ENCODE peak calls at places on chromosomes 3 and 15, in four cellular contexts. One of them, this sample, is unnamed.

GRCh38 chr3:35946121-35946856 is 307.0 kb downstream of the ARPP21 start:
- DNase-seq in H1: no peak
- DNase-seq in HepG2: peak
- DNase-seq in K562: no peak
- DNase-seq in this sample: no peak

GRCh38 chr3:180870008-180870733 is 42.3 kb upstream of the FXR1 start:
- DNase-seq in H1: peak
- DNase-seq in HepG2: no peak
- DNase-seq in K562: peak
- DNase-seq in this sample: no peak

GRCh38 chr15:71781179-71781964 is 29.0 kb upstream of the NR2E3 start:
- DNase-seq in H1: no peak
- DNase-seq in HepG2: no peak
- DNase-seq in K562: no peak
- DNase-seq in this sample: no peak

GRCh38 chr15:38217788-38218609 is 34.6 kb upstream of the SPRED1 start:
- DNase-seq in H1: no peak
- DNase-seq in HepG2: no peak
- DNase-seq in K562: no peak
- DNase-seq in this sample: no peak

GRCh38 chr15:70066422-70066821 is 31.3 kb downstream of the TLE3 start:
- DNase-seq in H1: no peak
- DNase-seq in HepG2: no peak
- DNase-seq in K562: no peak
- DNase-seq in this sample: no peak

GRCh38 chr15:92035961-92036360 is 182.5 kb downstream of the SLCO3A1 start:
- DNase-seq in H1: no peak
- DNase-seq in HepG2: no peak
- DNase-seq in K562: no peak
- DNase-seq in this sample: no peak

GRCh38 chr3:123317716-123318115 is 116.0 kb downstream of the SEC22A start:
- DNase-seq in H1: no peak
- DNase-seq in HepG2: no peak
- DNase-seq in K562: no peak
- DNase-seq in this sample: no peak

GRCh38 chr3:59245300-59245878 is 195.6 kb upstream of the CFAP20DC start:
- DNase-seq in H1: no peak
- DNase-seq in HepG2: no peak
- DNase-seq in K562: no peak
- DNase-seq in this sample: no peak

GRCh38 chr3:34005886-34006285 is 207.5 kb downstream of the PDCD6IP start:
- DNase-seq in H1: no peak
- DNase-seq in HepG2: no peak
- DNase-seq in K562: no peak
- DNase-seq in this sample: no peak

GRCh38 chr3:34001022-34001421 is 202.6 kb downstream of the PDCD6IP start:
- DNase-seq in H1: no peak
- DNase-seq in HepG2: peak
- DNase-seq in K562: no peak
- DNase-seq in this sample: no peak

GRCh38 chr3:34001990-34002389 is 203.6 kb downstream of the PDCD6IP start:
- DNase-seq in H1: no peak
- DNase-seq in HepG2: no peak
- DNase-seq in K562: no peak
- DNase-seq in this sample: no peak

GRCh38 chr3:34002569-34003100 is 204.2 kb downstream of the PDCD6IP start:
- DNase-seq in H1: no peak
- DNase-seq in HepG2: peak
- DNase-seq in K562: no peak
- DNase-seq in this sample: no peak

GRCh38 chr3:34000301-34000700 is 201.9 kb downstream of the PDCD6IP start:
- DNase-seq in H1: no peak
- DNase-seq in HepG2: no peak
- DNase-seq in K562: no peak
- DNase-seq in this sample: no peak
- TF ChIP-seq YY1 in H1: no peak
- TF ChIP-seq YY1 in HepG2: no peak
- TF ChIP-seq YY1 in K562: no peak
- TF ChIP-seq YY1 in this sample: no peak

GRCh38 chr3:162512488-162512887 is 1015.9 kb downstream of the OTOL1 start:
- DNase-seq in H1: no peak
- DNase-seq in HepG2: no peak
- DNase-seq in K562: no peak
- DNase-seq in this sample: no peak
- TF ChIP-seq FOSL1 in H1: no peak
- TF ChIP-seq FOSL1 in HepG2: no peak
- TF ChIP-seq FOSL1 in K562: no peak
- TF ChIP-seq FOSL1 in this sample: no peak

GRCh38 chr15:64503640-64504039 is 43.3 kb downstream of the ZNF609 start:
- DNase-seq in H1: no peak
- DNase-seq in HepG2: no peak
- DNase-seq in K562: no peak
- DNase-seq in this sample: no peak

GRCh38 chr15:64500695-64501395 is 40.5 kb downstream of the ZNF609 start:
- DNase-seq in H1: no peak
- DNase-seq in HepG2: no peak
- DNase-seq in K562: no peak
- DNase-seq in this sample: no peak

GRCh38 chr15:64502537-64502936 is 42.2 kb downstream of the ZNF609 start:
- DNase-seq in H1: no peak
- DNase-seq in HepG2: no peak
- DNase-seq in K562: no peak
- DNase-seq in this sample: no peak

GRCh38 chr15:64501396-64501716 is 41.0 kb downstream of the ZNF609 start:
- DNase-seq in H1: no peak
- DNase-seq in HepG2: no peak
- DNase-seq in K562: no peak
- DNase-seq in this sample: no peak

DNA sequence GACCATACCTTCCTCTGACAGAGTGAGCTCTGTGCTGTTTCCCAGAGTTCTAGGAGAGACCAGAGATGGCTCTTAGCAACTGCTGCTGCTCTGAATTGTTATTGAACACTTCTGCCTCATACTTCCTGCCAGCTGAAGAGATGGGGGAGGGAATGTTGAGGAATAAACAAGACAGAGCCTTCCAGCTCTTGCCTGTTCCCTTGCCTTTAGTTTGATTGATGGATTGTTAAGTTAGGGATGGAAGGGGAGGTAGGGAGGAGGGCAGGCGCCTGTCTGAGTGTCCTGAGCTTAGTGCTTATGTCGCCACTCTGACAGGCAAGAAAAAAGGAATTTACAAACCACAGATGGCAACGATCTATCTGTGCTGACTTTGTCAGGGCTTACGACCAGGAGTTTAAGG is 42.8 kb downstream of the ZNF609 start:
- DNase-seq in H1: no peak
- DNase-seq in HepG2: no peak
- DNase-seq in K562: no peak
- DNase-seq in this sample: no peak
- TF ChIP-seq SP1 in H1: no peak
- TF ChIP-seq SP1 in HepG2: no peak
- TF ChIP-seq SP1 in K562: no peak
- TF ChIP-seq SP1 in this sample: no peak

DNA sequence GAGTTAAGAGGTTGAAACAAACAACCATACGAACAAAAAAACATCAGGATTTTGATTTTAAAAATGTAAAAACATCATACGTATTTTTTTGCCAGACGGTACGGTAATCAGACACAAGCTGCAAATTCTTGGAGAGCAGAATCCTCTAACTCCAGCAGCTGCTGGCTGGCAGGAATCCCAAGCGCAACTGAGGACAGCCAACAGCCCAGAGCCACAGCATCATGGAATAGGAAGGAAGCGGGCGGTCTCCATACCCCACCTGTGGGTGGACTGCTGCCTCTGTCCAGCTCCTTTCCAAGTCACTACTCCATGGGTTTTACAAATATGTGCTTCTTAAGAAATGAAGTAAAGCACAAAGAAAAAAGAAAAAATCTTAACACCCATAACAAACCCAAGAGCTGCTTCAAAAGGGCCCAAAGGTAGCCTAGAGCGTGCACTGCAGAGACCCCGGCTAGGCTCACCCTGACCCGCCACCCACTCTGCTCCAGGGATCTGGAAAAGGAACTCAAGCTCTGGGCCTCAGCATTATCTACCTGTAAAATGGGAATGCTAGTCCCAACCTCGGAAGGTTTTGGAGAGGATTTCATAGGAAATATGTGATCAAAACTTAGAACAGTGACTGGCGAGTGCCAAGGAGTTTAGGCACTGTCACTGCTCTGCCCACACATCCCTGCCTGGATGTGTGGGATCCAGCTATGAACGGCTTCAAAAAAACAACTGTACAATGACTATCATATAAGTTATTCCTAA is 33.4 kb downstream of the ZXDC start:
- DNase-seq in H1: no peak
- DNase-seq in HepG2: no peak
- DNase-seq in K562: no peak
- DNase-seq in this sample: no peak
- TF ChIP-seq YY1 in H1: no peak
- TF ChIP-seq YY1 in HepG2: no peak
- TF ChIP-seq YY1 in K562: no peak
- TF ChIP-seq YY1 in this sample: no peak

GRCh38 chr3:8667429-8668091 is 23.0 kb upstream of the SSUH2 start:
- DNase-seq in H1: no peak
- DNase-seq in HepG2: no peak
- DNase-seq in K562: no peak
- DNase-seq in this sample: no peak

GRCh38 chr3:8662594-8662993 is 18.0 kb upstream of the SSUH2 start:
- DNase-seq in H1: no peak
- DNase-seq in HepG2: no peak
- DNase-seq in K562: no peak
- DNase-seq in this sample: no peak

GRCh38 chr3:8663177-8664061 is 18.8 kb upstream of the SSUH2 start:
- DNase-seq in H1: peak
- DNase-seq in HepG2: peak
- DNase-seq in K562: peak
- DNase-seq in this sample: peak

GRCh38 chr3:8668216-8668615 is 23.6 kb upstream of the SSUH2 start:
- DNase-seq in H1: no peak
- DNase-seq in HepG2: no peak
- DNase-seq in K562: no peak
- DNase-seq in this sample: no peak

GRCh38 chr3:8665407-8665896 is 20.9 kb upstream of the SSUH2 start:
- DNase-seq in H1: no peak
- DNase-seq in HepG2: peak
- DNase-seq in K562: no peak
- DNase-seq in this sample: no peak
- TF ChIP-seq FOSL1 in H1: no peak
- TF ChIP-seq FOSL1 in HepG2: no peak
- TF ChIP-seq FOSL1 in K562: no peak
- TF ChIP-seq FOSL1 in this sample: no peak